ENCODE peak calls at places on chromosomes 3 and 15, in six cellular contexts. D is PC-9, P is astrocyte of the spinal cord, S is astrocyte, H is AML-193, G is endodermal cell. J is an unnamed sample.

GRCh38 chr3:26498192-26498591 is 124.4 kb upstream of the LRRC3B start:
- DNase-seq in D (no peak), P (no peak), S (no peak), H (no peak), G (no peak), J (no peak)

GRCh38 chr15:57654136-57654845 is 52.2 kb upstream of the POLR2M start:
- DNase-seq in D (no peak), P (no peak), S (no peak), H (no peak), G (no peak), J (no peak)

GRCh38 chr3:160050019-160050418 is 61.4 kb downstream of the IL12A start:
- DNase-seq in D (no peak), P (no peak), S (no peak), H (no peak), G (no peak), J (no peak)

GRCh38 chr3:14517601-14518431 is 22.3 kb downstream of the GRIP2 start:
- DNase-seq in D (no peak), P (no peak), S (no peak), H (no peak), G (peak), J (no peak)

GRCh38 chr3:50294492-50295403 is 2.5 kb upstream of the IFRD2 start:
- DNase-seq in D (no peak), P (no peak), S (no peak), H (no peak), G (peak), J (no peak)

GRCh38 chr15:63611217-63611616 is 14.0 kb downstream of the FBXL22 start:
- DNase-seq in D (no peak), P (no peak), S (no peak), H (no peak), G (no peak), J (no peak)

GRCh38 chr3:58531956-58532355 is 5.0 kb downstream of the ACOX2 start:
- DNase-seq in D (no peak), P (no peak), S (no peak), H (peak), G (no peak), J (no peak)

GRCh38 chr3:17179381-17180205 is 294.8 kb downstream of the PLCL2 start:
- DNase-seq in D (no peak), P (peak), S (peak), H (no peak), G (no peak), J (no peak)

GRCh38 chr15:94692697-94693096 is 461.3 kb downstream of the MCTP2 start:
- DNase-seq in D (no peak), P (no peak), S (peak), H (no peak), G (no peak), J (no peak)

GRCh38 chr3:160395297-160395696 is 3.7 kb downstream of the IFT80 start:
- DNase-seq in D (no peak), P (peak), S (peak), H (no peak), G (peak), J (no peak)

GRCh38 chr3:73327052-73327451 is 265.6 kb downstream of the EBLN2 start:
- DNase-seq in D (no peak), P (no peak), S (no peak), H (no peak), G (no peak), J (no peak)

GRCh38 chr3:47283596-47284364 is 1.0 kb downstream of the KLHL18 start:
- DNase-seq in D (no peak), P (peak), S (no peak), H (no peak), G (peak), J (peak)

GRCh38 chr3:15796771-15797599 is 794 bp downstream of the ANKRD28 start:
- DNase-seq in D (peak), P (peak), S (peak), H (peak), G (peak), J (no peak)

GRCh38 chr3:109532257-109533216 is 195.2 kb upstream of the DPPA4 start:
- DNase-seq in D (peak), P (peak), S (peak), H (peak), G (peak), J (no peak)

GRCh38 chr15:73988075-73988969 is 3.8 kb downstream of the STOML1 start:
- DNase-seq in D (peak), P (peak), S (peak), H (no peak), G (no peak), J (no peak)

GRCh38 chr3:130894873-130895330 is 1.0 kb downstream of the ATP2C1 start:
- DNase-seq in D (no peak), P (peak), S (peak), H (no peak), G (no peak), J (no peak)

GRCh38 chr3:127679534-127680145 is 6.9 kb downstream of the ABTB1 start:
- DNase-seq in D (no peak), P (no peak), S (no peak), H (no peak), G (peak), J (peak)

GRCh38 chr3:95134693-95135375 is 1072.0 kb downstream of the NSUN3 start:
- DNase-seq in D (no peak), P (peak), S (peak), H (no peak), G (no peak), J (no peak)

J was measured in psoas muscle.